ENCODE peak calls at places on chromosomes 3 and 15, in six cellular contexts. R is GM10248, K is psoas muscle, O is uterus, X is cardiac muscle cell, D is osteocyte. F is an unnamed sample.

GRCh38 chr15:64717735-64718495 is 57.5 kb downstream of the RBPMS2 start:
- DNase-seq in R (no peak), K (no peak), O (no peak), X (no peak), D (no peak), F (no peak)

GRCh38 chr15:45126535-45127158 is 3.0 kb downstream of the DUOXA1 start:
- DNase-seq in R (no peak), K (no peak), O (no peak), X (peak), D (no peak), F (no peak)

GRCh38 chr3:15324335-15324734 is 8.1 kb downstream of the SH3BP5 start:
- DNase-seq in R (no peak), K (no peak), O (peak), X (peak), D (no peak), F (no peak)

GRCh38 chr15:25990245-25990644 is 127.1 kb upstream of the ATP10A start:
- DNase-seq in R (no peak), K (no peak), O (no peak), X (no peak), D (no peak), F (no peak)

GRCh38 chr15:68175527-68175926 is 29.6 kb downstream of the CALML4 start:
- DNase-seq in R (no peak), K (no peak), O (no peak), X (no peak), D (no peak), F (no peak)

GRCh38 chr3:40191850-40192448 is 117.6 kb upstream of the EIF1B start:
- DNase-seq in R (peak), K (no peak), O (peak), X (peak), D (peak), F (peak)

GRCh38 chr3:155497930-155498647 is 204.6 kb upstream of the STRIT1 start:
- DNase-seq in R (no peak), K (no peak), O (no peak), X (peak), D (no peak), F (no peak)

GRCh38 chr3:124714218-124714853 is 15.9 kb upstream of the UMPS start:
- DNase-seq in R (no peak), K (no peak), O (no peak), X (peak), D (no peak), F (no peak)

GRCh38 chr3:186869253-186870235 is 27.0 kb downstream of the ADIPOQ start:
- DNase-seq in R (no peak), K (no peak), O (no peak), X (peak), D (no peak), F (no peak)

GRCh38 chr3:167691366-167691765 is 37.6 kb upstream of the WDR49 start:
- DNase-seq in R (peak), K (no peak), O (no peak), X (no peak), D (no peak), F (peak)

GRCh38 chr3:113148814-113149213 is 62.5 kb upstream of the BOC start:
- DNase-seq in R (no peak), K (no peak), O (no peak), X (no peak), D (no peak), F (no peak)

GRCh38 chr15:33994005-33994615 is 25.8 kb downstream of the CHRM5 start:
- DNase-seq in R (no peak), K (no peak), O (no peak), X (peak), D (no peak), F (no peak)

GRCh38 chr3:186653984-186654383 is 11.8 kb upstream of the HRG start:
- DNase-seq in R (no peak), K (no peak), O (no peak), X (peak), D (no peak), F (no peak)

GRCh38 chr3:4474683-4475490 is 7.8 kb upstream of the SUMF1 start:
- DNase-seq in R (no peak), K (no peak), O (no peak), X (peak), D (no peak), F (no peak)

GRCh38 chr3:165390171-165390570 is 194.0 kb upstream of the SLITRK3 start:
- DNase-seq in R (no peak), K (no peak), O (no peak), X (no peak), D (no peak), F (no peak)

GRCh38 chr3:23112491-23112890 is 90.6 kb upstream of the UBE2E2 start:
- DNase-seq in R (no peak), K (no peak), O (no peak), X (no peak), D (no peak), F (no peak)

GRCh38 chr15:49045691-49046112 is 544 bp downstream of the SECISBP2L start:
- DNase-seq in R (peak), K (no peak), O (peak), X (peak), D (no peak), F (peak)

GRCh38 chr15:68204776-68205557 is at the start of gene CALML4:
- DNase-seq in R (no peak), K (peak), O (peak), X (peak), D (no peak), F (no peak)

GRCh38 chr3:45498532-45498931 is 96.0 kb upstream of the LIMD1 start:
- DNase-seq in R (no peak), K (no peak), O (no peak), X (no peak), D (no peak), F (no peak)

GRCh38 chr3:126488886-126489569 is 13.3 kb upstream of the ZXDC start:
- DNase-seq in R (no peak), K (no peak), O (no peak), X (no peak), D (no peak), F (no peak)

GRCh38 chr3:126485131-126485530 is 9.4 kb upstream of the ZXDC start:
- DNase-seq in R (no peak), K (peak), O (no peak), X (no peak), D (no peak), F (no peak)

GRCh38 chr3:126488205-126488604 is 12.5 kb upstream of the ZXDC start:
- DNase-seq in R (no peak), K (no peak), O (no peak), X (no peak), D (no peak), F (no peak)

GRCh38 chr3:126485956-126486884 is 10.5 kb upstream of the ZXDC start:
- DNase-seq in R (no peak), K (peak), O (no peak), X (no peak), D (no peak), F (no peak)

DNA sequence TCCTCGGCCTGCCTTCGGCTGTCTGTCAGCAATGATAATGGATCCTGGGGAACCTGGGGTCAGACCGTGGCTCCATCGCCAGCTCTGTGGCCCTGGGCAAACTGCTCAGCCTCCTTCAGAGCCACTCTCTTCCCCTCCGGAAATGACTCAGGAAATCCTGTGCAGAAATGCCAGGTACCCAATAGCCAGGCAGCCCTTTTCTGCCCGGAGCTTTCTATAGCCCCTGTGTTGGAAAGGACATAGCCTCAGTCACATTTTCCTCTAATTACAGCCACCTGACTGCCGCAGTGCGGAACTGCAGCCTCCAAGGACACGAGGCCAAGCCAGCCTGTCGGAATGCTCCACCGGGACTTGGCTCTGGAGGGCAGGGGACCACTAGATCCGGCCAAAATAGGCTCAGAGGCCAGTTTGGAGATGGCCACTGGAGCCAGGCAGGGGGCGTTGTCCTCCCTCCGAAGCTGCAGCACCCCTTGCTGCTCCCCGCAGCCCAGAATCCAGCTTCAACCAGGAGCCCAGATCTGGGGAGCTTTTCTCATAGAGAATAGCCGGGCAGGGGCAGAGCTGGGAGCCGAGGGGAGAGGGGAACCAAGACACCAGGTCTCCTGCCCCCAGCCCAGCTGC is 11.6 kb upstream of the ZXDC start:
- DNase-seq in R (no peak), K (no peak), O (peak), X (peak), D (no peak), F (no peak)
- TF ChIP-seq CTCF in R (no peak), K (peak), O (no peak), X (peak), D (peak), F (no peak)

GRCh38 chr3:38580450-38581382 is 68.8 kb downstream of the SCN5A start:
- DNase-seq in R (no peak), K (no peak), O (no peak), X (no peak), D (peak), F (no peak)

GRCh38 chr3:38578081-38578475 is 71.4 kb downstream of the SCN5A start:
- DNase-seq in R (no peak), K (no peak), O (no peak), X (no peak), D (peak), F (no peak)

GRCh38 chr3:38579551-38580449 is 69.7 kb downstream of the SCN5A start:
- DNase-seq in R (peak), K (no peak), O (no peak), X (no peak), D (peak), F (peak)

GRCh38 chr3:38578551-38578950 is 70.9 kb downstream of the SCN5A start:
- DNase-seq in R (no peak), K (no peak), O (no peak), X (no peak), D (peak), F (no peak)

DNA sequence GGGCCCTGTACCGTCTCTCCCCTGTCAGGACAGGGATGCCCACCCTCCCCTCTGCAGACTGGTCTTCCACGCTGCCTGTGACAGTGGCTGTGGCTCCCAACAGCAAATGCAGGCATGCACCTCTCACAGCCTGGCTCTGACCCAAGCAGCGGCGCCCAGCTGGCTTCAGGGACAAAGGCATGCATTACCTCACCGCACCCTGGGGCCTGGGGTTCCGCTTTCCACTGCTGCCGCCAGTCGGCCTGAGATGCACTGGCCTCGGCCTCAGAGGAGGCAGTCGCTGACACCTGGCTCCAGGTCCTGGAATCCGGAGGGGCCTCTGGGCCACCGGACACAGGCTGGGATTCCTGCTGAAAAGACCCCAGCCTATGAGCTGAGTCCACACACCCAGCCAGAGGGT is 70.3 kb downstream of the SCN5A start:
- DNase-seq in R (no peak), K (peak), O (no peak), X (peak), D (peak), F (no peak)
- TF ChIP-seq CTCF in R (no peak), K (no peak), O (no peak), X (no peak), D (no peak), F (no peak)

GRCh38 chr3:131543714-131544113 is 40.9 kb upstream of the MRPL3 start:
- DNase-seq in R (no peak), K (peak), O (peak), X (peak), D (no peak), F (no peak)
- TF ChIP-seq CTCF in R (no peak), K (no peak), O (no peak), X (no peak), D (no peak), F (no peak)

DNA sequence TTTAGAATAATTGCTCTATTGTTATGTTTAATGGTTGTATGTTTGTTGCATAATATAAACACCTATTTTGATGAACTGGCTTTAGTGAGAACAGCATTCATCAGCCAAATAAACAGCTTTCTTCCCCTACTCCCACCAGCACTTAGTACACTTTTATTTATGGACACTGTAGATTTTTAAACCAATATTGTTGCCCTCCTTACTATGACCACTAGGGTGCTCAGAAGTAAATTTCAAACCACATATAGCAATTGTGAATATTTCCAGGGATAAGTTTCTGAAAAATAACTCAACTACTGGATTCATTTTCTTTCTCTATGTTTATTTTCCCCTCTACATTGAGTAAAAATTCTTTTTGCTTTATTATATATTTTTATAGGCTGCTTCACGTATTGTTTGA is 84.7 kb upstream of the PTX3 start:
- DNase-seq in R (no peak), K (no peak), O (no peak), X (no peak), D (no peak), F (no peak)
- TF ChIP-seq CTCF in R (no peak), K (no peak), O (no peak), X (peak), D (peak), F (no peak)

GRCh38 chr3:21894459-21895083 is 143.6 kb upstream of the ZNF385D start:
- DNase-seq in R (no peak), K (no peak), O (no peak), X (peak), D (no peak), F (no peak)
- TF ChIP-seq CTCF in R (peak), K (peak), O (peak), X (peak), D (peak), F (peak)

GRCh38 chr3:140055032-140055791 is 120.2 kb downstream of the CLSTN2 start:
- DNase-seq in R (no peak), K (no peak), O (no peak), X (no peak), D (no peak), F (no peak)

GRCh38 chr3:140050396-140050795 is 115.4 kb downstream of the CLSTN2 start:
- DNase-seq in R (no peak), K (no peak), O (no peak), X (no peak), D (no peak), F (no peak)

GRCh38 chr3:140053794-140054193 is 118.8 kb downstream of the CLSTN2 start:
- DNase-seq in R (no peak), K (no peak), O (no peak), X (no peak), D (no peak), F (no peak)

GRCh38 chr3:140053011-140053702 is 118.2 kb downstream of the CLSTN2 start:
- DNase-seq in R (no peak), K (no peak), O (no peak), X (no peak), D (no peak), F (no peak)

DNA sequence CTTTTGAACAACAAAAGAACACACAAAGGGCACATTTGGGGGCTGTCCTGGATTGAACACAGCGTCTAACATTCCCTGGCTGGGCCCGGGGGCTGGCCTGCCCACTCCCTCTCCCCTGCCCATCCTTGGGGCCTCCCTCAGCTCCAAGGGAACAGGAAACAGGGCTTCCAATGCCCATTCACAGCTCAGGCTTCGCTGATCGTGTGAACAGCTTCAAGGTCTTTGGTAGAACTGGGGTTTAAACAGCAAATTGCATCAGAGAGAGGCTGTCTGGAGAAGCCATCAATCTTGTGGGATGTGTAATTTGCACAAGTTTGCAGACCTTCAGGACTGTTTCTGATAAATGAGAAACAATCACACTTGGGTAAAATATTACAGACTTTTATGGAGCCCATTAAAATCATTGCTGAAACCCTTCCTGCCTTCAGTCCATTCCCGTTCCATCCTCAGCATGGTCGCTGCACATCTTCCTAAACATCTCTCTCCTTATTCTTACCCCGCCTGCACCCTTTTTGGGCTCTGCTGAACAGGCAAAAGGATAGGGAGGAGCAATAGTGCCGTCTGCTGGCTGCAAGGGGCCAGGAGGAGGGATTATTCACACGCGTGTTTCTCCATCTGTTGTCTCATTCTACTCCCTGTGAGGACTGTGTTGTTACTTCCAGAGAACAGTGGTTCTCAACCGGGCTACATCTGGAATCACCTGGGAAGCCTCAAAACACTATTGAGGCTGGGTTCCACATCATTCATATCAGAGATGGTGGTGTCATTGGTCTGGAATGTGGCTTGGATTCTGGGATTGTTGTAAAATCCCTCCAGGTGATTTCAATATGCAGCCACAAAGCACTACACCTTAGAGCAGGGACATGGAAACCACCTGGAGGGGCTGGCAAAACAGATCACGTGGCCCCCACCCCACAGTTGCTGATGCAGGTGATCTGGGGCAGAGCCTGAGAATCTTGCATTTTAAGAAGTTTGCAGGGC is 116.3 kb downstream of the CLSTN2 start:
- DNase-seq in R (no peak), K (no peak), O (no peak), X (no peak), D (no peak), F (no peak)
- TF ChIP-seq CTCF in R (peak), K (peak), O (peak), X (no peak), D (no peak), F (peak)

GRCh38 chr15:73325191-73325980 is 43.4 kb downstream of the HCN4 start:
- DNase-seq in R (peak), K (peak), O (no peak), X (peak), D (no peak), F (peak)
- TF ChIP-seq CTCF in R (no peak), K (no peak), O (no peak), X (peak), D (peak), F (no peak)

DNA sequence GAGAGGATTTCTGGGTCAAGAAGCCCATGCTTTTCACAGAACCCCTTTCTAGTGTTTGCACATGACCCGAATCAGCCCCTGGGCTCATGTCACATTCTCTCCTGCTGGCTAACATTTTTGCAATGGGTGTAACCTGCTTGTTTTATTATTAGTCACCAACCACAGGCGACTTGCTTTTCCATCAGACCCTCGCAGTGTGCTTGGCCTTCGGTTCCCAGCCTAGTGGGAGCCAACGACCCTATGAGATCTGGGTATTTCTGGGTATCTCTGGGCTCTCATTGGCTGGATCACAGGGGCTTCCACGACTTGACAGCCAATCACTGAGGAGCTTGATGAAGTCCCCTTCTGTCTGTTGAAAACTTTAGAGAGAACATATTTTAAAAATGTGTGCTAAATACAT is 11.0 kb upstream of the FBLN2 start:
- DNase-seq in R (no peak), K (no peak), O (no peak), X (peak), D (no peak), F (no peak)
- TF ChIP-seq CTCF in R (no peak), K (no peak), O (no peak), X (no peak), D (no peak), F (no peak)

DNA sequence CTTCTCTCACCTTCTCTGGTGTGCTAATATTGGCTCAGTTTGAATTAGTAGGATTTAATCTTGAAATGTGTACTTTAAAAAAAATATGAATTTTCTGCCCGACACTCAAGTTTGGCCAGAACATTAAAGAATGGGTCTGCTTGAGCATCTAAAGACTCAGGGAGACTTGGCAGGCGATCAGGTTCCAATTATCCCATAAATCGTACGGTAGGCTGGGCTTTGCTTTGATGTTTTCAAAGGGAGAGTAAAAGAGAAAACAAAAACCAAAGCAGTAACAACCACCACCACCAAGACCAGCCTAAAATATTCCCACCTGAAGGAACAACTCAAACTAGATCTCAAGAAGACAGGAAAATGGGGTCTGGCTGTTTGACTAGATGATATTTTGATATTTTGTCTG is 230.8 kb downstream of the EBLN2 start:
- DNase-seq in R (no peak), K (no peak), O (peak), X (no peak), D (no peak), F (no peak)
- TF ChIP-seq CTCF in R (no peak), K (no peak), O (no peak), X (no peak), D (no peak), F (no peak)

F was measured in GM20000.